ENCODE peak calls at places on chromosomes 16 and 17, in eight cellular contexts. J is tibial nerve, A is GM12878, K is suprapubic skin, F is stomach, B is A549, G is transverse colon, L is ovary. Z is an unnamed sample.

GRCh38 chr16:760498-761343 is at the start of gene MSLN:
- DNase-seq in F (no peak), K (no peak), J (no peak), B (peak), G (no peak), L (no peak), A (no peak), Z (peak)

GRCh38 chr17:2613089-2613808 is 19.8 kb downstream of the PAFAH1B1 start:
- DNase-seq in B (no peak), L (no peak), G (no peak), A (no peak), K (no peak), F (no peak), J (no peak), Z (peak)

GRCh38 chr17:81035389-81036127 is 607 bp downstream of the BAIAP2 start:
- DNase-seq in K (no peak), G (no peak), A (no peak), B (no peak), J (no peak), L (no peak), F (no peak), Z (no peak)

GRCh38 chr16:28182183-28182582 is 29.6 kb downstream of the XPO6 start:
- DNase-seq in K (no peak), G (no peak), B (no peak), J (no peak), L (no peak), A (no peak), F (no peak), Z (no peak)

GRCh38 chr17:50681260-50682200 is 26.2 kb downstream of the ANKRD40 start:
- DNase-seq in J (no peak), A (no peak), K (peak), L (no peak), G (no peak), F (no peak), B (peak), Z (no peak)

GRCh38 chr16:20918486-20919239 is 18.1 kb downstream of the LYRM1 start:
- DNase-seq in K (peak), G (no peak), F (no peak), L (no peak), J (peak), A (no peak), B (no peak), Z (peak)

GRCh38 chr17:67245694-67246397 is 850 bp upstream of the HELZ start:
- DNase-seq in K (no peak), J (no peak), B (peak), F (peak), A (no peak), L (peak), G (peak), Z (peak)

GRCh38 chr16:88015806-88016140 is 64.5 kb downstream of the BANP start:
- DNase-seq in G (no peak), B (no peak), K (no peak), J (no peak), A (no peak), F (no peak), L (peak), Z (no peak)

GRCh38 chr17:64741038-64741641 is 79.0 kb upstream of the SMURF2 start:
- DNase-seq in F (peak), A (no peak), G (no peak), B (no peak), L (no peak), J (no peak), K (peak), Z (peak)

GRCh38 chr17:80247561-80247960 is 13.1 kb upstream of the RNF213 start:
- DNase-seq in K (no peak), A (no peak), G (no peak), L (no peak), B (no peak), J (no peak), F (no peak), Z (no peak)

GRCh38 chr16:14013571-14014283 is 57.4 kb upstream of the MRTFB start:
- DNase-seq in L (peak), K (peak), A (no peak), J (no peak), B (peak), F (no peak), G (no peak), Z (peak)

DNA sequence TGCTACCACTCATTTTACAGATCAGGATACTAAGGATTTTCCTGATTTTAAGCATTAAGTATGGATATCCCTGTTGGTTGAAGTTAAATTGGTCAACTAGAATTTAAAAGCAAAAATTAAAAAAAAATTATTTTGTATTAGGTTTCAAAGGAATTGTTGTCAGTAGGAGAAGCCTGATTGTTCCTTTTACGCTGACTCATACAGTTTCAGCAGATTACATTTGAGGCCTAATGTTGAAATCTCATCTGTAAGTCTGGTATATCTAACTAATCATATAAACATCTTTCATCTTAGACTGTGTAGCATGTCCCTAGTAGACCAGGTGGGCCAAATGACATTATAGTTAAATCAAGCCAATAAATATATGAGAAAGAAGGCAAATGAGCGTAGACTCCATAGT is 83.5 kb downstream of the FTO start:
- DNase-seq in G (no peak), A (no peak), J (no peak), B (no peak), F (no peak), K (no peak), L (no peak), Z (no peak)
- TF ChIP-seq EP300 in G (no peak), A (no peak), J (no peak), B (no peak), F (no peak), K (no peak), L (no peak), Z (no peak)

GRCh38 chr17:16918443-16918842 is 53.5 kb downstream of the TNFRSF13B start:
- DNase-seq in L (no peak), G (peak), J (no peak), A (no peak), K (no peak), F (peak), B (no peak), Z (no peak)
- TF ChIP-seq EP300 in L (no peak), G (no peak), J (no peak), A (no peak), K (no peak), F (no peak), B (no peak), Z (no peak)

DNA sequence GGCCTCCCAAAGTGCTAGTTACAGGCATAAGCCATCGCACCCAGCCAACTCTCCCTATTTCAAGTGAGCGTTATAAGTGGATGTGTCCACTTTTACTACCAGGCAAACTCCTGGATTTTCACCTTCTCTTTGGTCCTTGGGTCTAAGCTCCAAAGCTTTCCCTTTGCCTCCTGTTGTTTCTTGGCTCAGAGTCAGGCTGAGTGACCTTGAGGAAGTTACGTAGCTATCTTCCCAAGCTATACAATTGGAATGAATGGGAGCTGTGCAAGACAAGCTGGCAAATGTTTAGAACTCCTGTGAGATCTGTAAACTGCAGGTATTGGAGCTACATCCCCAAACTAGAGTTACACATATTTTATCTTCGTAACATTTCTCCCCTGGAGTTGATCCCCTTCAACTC is 20.3 kb downstream of the NXPH3 start:
- DNase-seq in A (no peak), K (no peak), L (no peak), B (no peak), G (no peak), F (no peak), J (no peak), Z (no peak)
- TF ChIP-seq EP300 in A (no peak), K (no peak), L (no peak), B (no peak), G (no peak), F (no peak), J (no peak), Z (no peak)

DNA sequence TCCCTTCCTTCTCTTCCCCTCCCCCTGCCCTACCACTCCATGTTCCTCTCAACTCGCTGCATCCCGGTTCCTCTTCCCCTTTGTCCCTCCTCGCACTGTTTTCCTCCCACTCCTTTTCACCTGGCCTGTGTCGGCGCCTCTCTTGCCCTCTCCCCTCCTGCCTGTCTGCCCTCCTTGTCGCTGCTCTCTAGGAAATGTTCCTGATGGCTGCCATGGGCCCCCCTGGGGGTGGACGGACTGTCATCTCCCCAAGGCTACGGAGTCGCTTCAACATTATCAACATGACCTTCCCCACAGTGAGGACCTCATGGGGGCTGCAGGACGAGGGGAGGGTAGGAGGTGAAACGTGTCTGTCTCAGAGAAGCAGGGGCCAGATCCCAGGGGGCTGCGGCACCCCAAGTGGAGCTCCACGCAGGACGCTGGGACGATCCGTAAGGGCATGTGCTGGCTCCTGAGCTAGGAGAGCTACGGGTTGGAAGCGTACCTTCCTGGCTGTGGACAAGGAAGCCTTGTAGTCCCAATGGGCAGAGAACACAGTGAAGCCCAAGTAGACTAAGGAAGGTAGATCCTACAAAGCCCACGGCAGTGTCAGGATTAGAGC is 39.9 kb upstream of the KDM6B start:
- DNase-seq in A (no peak), F (no peak), J (no peak), L (no peak), B (no peak), K (no peak), G (no peak), Z (no peak)
- TF ChIP-seq EP300 in A (no peak), F (no peak), J (no peak), L (no peak), B (no peak), K (no peak), G (no peak), Z (no peak)

DNA sequence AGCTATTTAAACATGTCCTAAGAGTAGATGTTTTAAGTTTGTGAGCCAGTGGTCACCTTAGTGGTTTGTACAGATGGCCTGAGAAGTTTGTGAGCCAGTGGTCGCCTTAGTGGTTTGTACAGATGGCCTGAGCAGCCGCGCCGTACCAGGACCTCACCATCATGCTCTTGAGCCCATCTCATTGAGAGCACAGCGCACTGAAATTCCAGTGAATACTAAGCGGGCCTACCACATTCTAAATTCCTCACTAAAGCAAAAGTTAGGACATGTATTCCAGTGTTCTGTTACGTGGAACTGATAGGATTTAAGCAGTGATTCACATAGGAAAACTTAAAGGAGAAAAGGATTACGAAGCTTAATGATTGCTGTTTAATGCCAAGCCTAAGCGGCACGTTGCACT is 3.9 kb downstream of the USP10 start:
- DNase-seq in B (no peak), G (no peak), J (no peak), L (no peak), K (no peak), A (no peak), F (no peak), Z (no peak)
- TF ChIP-seq EP300 in B (no peak), G (no peak), J (no peak), L (no peak), K (no peak), A (no peak), F (no peak), Z (no peak)

GRCh38 chr17:10318540-10318939 is 54.3 kb downstream of the MYH13 start:
- DNase-seq in B (no peak), G (no peak), A (no peak), L (no peak), F (no peak), K (no peak), J (no peak), Z (no peak)

GRCh38 chr17:10314332-10314731 is 58.5 kb downstream of the MYH13 start:
- DNase-seq in A (no peak), F (no peak), B (no peak), K (no peak), L (no peak), G (no peak), J (no peak), Z (no peak)

GRCh38 chr17:10313037-10313672 is 59.7 kb downstream of the MYH13 start:
- DNase-seq in F (no peak), K (no peak), L (no peak), J (no peak), A (no peak), G (no peak), B (no peak), Z (peak)

GRCh38 chr17:10316986-10317834 is 55.6 kb downstream of the MYH13 start:
- DNase-seq in L (no peak), K (peak), B (peak), F (peak), J (no peak), G (peak), A (no peak), Z (peak)
- TF ChIP-seq EP300 in L (no peak), K (no peak), B (no peak), F (no peak), J (no peak), G (no peak), A (no peak), Z (no peak)

GRCh38 chr16:84737658-84738057 is 37.9 kb downstream of the USP10 start:
- DNase-seq in L (no peak), F (peak), J (no peak), G (peak), K (no peak), B (no peak), A (no peak), Z (peak)
- TF ChIP-seq EP300 in L (no peak), F (no peak), J (no peak), G (no peak), K (no peak), B (no peak), A (no peak), Z (no peak)